ENCODE peak calls at places on chromosome 10, in four cellular contexts. Q is activated CD4-positive, alpha-beta T cell treated with anti-CD3 and anti-CD28 coated beads, Interleukin-2, amount 50 U/mL, for 1 hour; Y is EH; R is right cardiac atrium. C is an unnamed sample.

GRCh38 chr10:29643785-29644501 is 9.2 kb upstream of the SVIL start:
- DNase-seq in Q (no peak), Y (no peak), R (peak; percentile 81), C (no peak)

GRCh38 chr10:51156913-51157312 is 82.6 kb downstream of the PRKG1 start:
- DNase-seq in Q (no peak), Y (peak; percentile 83), R (no peak), C (no peak)

GRCh38 chr10:78407009-78407711 is 373.5 kb downstream of the RPS24 start:
- DNase-seq in Q (peak; percentile 50), Y (peak; percentile 92), R (peak; percentile 95), C (peak; percentile 20)

GRCh38 chr10:85175635-85176034 is 847.2 kb downstream of the CCSER2 start:
- DNase-seq in Q (no peak), Y (no peak), R (no peak), C (no peak)

GRCh38 chr10:97570789-97571536 is 1.6 kb upstream of the ANKRD2 start:
- DNase-seq in Q (no peak), Y (no peak), R (peak; percentile 42), C (no peak)

GRCh38 chr10:79061441-79062315 is 7.1 kb upstream of the ZMIZ1 start:
- DNase-seq in Q (no peak), Y (no peak), R (no peak), C (no peak)

GRCh38 chr10:77925795-77926565 is 575 bp downstream of the DLG5 start:
- DNase-seq in Q (no peak), Y (peak; percentile 49), R (peak; percentile 83), C (no peak)

GRCh38 chr10:118800920-118801319 is 46.1 kb upstream of the CACUL1 start:
- DNase-seq in Q (peak; percentile 11), Y (peak; percentile 8), R (peak; percentile 69), C (no peak)

GRCh38 chr10:35040761-35041501 is 49.2 kb downstream of the CUL2 start:
- DNase-seq in Q (no peak), Y (peak; percentile 88), R (no peak), C (no peak)

GRCh38 chr10:109207361-109207760 is 716.0 kb downstream of the XPNPEP1 start:
- DNase-seq in Q (no peak), Y (no peak), R (no peak), C (no peak)

GRCh38 chr10:7432884-7433726 is 22.3 kb upstream of the SFMBT2 start:
- DNase-seq in Q (no peak), Y (no peak), R (no peak), C (peak; percentile 68)

GRCh38 chr10:25465582-25466372 is 291.0 kb downstream of the GPR158 start:
- DNase-seq in Q (no peak), Y (no peak), R (no peak), C (peak; percentile 4)

GRCh38 chr10:93813507-93814465 is 56.0 kb downstream of the LGI1 start:
- DNase-seq in Q (peak; percentile 20), Y (peak; percentile 66), R (peak; percentile 84), C (no peak)

GRCh38 chr10:16787361-16787791 is 29.8 kb downstream of the RSU1 start:
- DNase-seq in Q (peak; percentile 61), Y (no peak), R (no peak), C (no peak)

GRCh38 chr10:20991526-20991925 is 94.4 kb upstream of the NEBL start:
- DNase-seq in Q (no peak), Y (no peak), R (no peak), C (no peak)

GRCh38 chr10:74419491-74420466 is 268.8 kb downstream of the ADK start:
- DNase-seq in Q (peak; percentile 32), Y (peak; percentile 47), R (no peak), C (peak; percentile 3)

GRCh38 chr10:75197066-75197465 is 13.5 kb upstream of the VDAC2 start:
- DNase-seq in Q (no peak), Y (no peak), R (no peak), C (no peak)

GRCh38 chr10:88181902-88182671 is 318.7 kb downstream of the PTEN start:
- DNase-seq in Q (no peak), Y (no peak), R (no peak), C (no peak)

C was measured in NCI-H2081 treated with DMSO at 0.1 percent for 48 hours.